ENCODE peak calls at places on chromosomes 4 and X, in four cellular contexts. Z is endothelial cell of umbilical vein, D is GM12878, L is GM12892. H is an unnamed sample.

GRCh38 chr4:23614284-23614892 is 275.5 kb downstream of the PPARGC1A start:
- DNase-seq in L (no peak), Z (no peak), D (no peak), H (no peak)

GRCh38 chr4:13452927-13453579 is 31.1 kb downstream of the RAB28 start:
- DNase-seq in L (no peak), Z (no peak), D (no peak), H (no peak)

GRCh38 chr4:93169966-93170365 is 658.6 kb upstream of the ATOH1 start:
- DNase-seq in D (no peak), L (no peak), Z (no peak), H (no peak)

GRCh38 chrX:153925739-153926593 is at the start of gene ARHGAP4:
- DNase-seq in L (no peak), Z (no peak), D (no peak), H (no peak)

GRCh38 chr4:137664055-137664405 is 131.7 kb upstream of the PCDH18 start:
- DNase-seq in D (no peak), L (no peak), Z (peak), H (no peak)

GRCh38 chr4:2598661-2599654 is 62.5 kb downstream of the FAM193A start:
- DNase-seq in L (peak), D (peak), Z (peak), H (peak)

GRCh38 chr4:189785257-189785656 is 155.4 kb upstream of the FRG1 start:
- DNase-seq in L (no peak), Z (no peak), D (no peak), H (no peak)

GRCh38 chrX:35040871-35041270 is 98.3 kb downstream of the FAM47B start:
- DNase-seq in D (no peak), Z (no peak), L (no peak), H (no peak)

GRCh38 chr4:53720776-53721175 is 129.5 kb upstream of the LNX1 start:
- DNase-seq in D (no peak), Z (no peak), L (no peak), H (no peak)

GRCh38 chr4:141207971-141208370 is 12.7 kb upstream of the ZNF330 start:
- DNase-seq in Z (no peak), L (no peak), D (no peak), H (no peak)

GRCh38 chr4:31518796-31519250 is 798.7 kb downstream of the PCDH7 start:
- DNase-seq in D (no peak), Z (no peak), L (no peak), H (no peak)

GRCh38 chrX:10608099-10608498 is 12.3 kb downstream of the MID1 start:
- DNase-seq in L (no peak), D (no peak), Z (no peak), H (peak)

GRCh38 chrX:3599787-3600465 is 113.5 kb downstream of the PRKX start:
- DNase-seq in L (no peak), D (no peak), Z (no peak), H (no peak)

GRCh38 chr4:53235547-53235946 is 130.3 kb downstream of the SCFD2 start:
- DNase-seq in D (peak), L (no peak), Z (no peak), H (no peak)

GRCh38 chr4:7960017-7960789 is 20.5 kb upstream of the AFAP1 start:
- DNase-seq in D (no peak), L (no peak), Z (no peak), H (no peak)

GRCh38 chr4:55184600-55185523 is 59.5 kb upstream of the KDR start:
- DNase-seq in Z (no peak), D (no peak), L (no peak), H (peak)

GRCh38 chr4:153763404-153763803 is 3.6 kb upstream of the RNF175 start:
- DNase-seq in D (no peak), L (no peak), Z (no peak), H (no peak)
- TF ChIP-seq POLR2AphosphoS5 in D (no peak), L (no peak), Z (no peak), H (no peak)

GRCh38 chrX:122512561-122513072 is 671.5 kb upstream of the GRIA3 start:
- DNase-seq in Z (no peak), D (no peak), L (no peak), H (no peak)

GRCh38 chrX:122517781-122518180 is 666.3 kb upstream of the GRIA3 start:
- DNase-seq in D (no peak), Z (no peak), L (no peak), H (no peak)
- TF ChIP-seq POLR2AphosphoS5 in D (no peak), Z (no peak), L (no peak), H (no peak)

DNA sequence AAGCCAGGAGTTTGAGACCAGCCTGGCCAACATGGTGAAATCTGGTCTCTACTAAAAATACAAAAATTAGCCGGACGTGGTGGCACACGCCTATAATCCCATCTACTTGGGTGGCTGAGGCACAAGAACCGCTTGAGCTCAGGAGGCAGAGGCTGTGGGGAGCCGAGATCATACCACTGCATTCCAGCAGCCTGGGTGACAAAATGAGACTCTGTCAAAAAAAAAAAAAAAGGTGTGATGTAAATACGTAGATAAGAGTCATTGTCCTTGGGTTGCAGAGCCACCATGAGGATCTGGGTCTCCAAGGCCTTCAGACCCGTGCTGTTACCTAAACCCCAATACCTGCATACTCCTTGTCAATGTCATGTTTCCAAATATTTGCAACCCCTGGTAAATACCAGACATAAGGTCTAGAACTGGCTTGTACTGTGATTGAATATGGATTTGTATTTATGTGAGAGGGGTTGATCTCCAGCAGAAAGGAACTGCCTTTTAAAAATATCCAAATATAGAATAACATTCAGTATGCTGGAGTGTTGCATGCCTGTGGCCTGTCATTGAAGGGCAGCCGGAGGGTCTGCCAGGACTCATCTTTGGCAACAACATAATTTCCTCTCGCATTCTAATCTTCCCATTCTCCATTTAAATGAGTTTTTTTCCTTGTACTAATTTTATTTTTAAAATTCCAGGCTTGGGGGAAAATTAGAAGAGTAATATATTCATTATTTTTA is 40.4 kb downstream of the ATXN3L start:
- DNase-seq in L (no peak), Z (no peak), D (no peak), H (no peak)
- TF ChIP-seq POLR2AphosphoS5 in L (no peak), Z (no peak), D (no peak), H (no peak)

GRCh38 chrX:38804481-38805293 is 3.4 kb downstream of the MID1IP1 start:
- DNase-seq in L (no peak), Z (peak), D (no peak), H (peak)
- TF ChIP-seq POLR2AphosphoS5 in L (no peak), Z (no peak), D (no peak), H (no peak)

DNA sequence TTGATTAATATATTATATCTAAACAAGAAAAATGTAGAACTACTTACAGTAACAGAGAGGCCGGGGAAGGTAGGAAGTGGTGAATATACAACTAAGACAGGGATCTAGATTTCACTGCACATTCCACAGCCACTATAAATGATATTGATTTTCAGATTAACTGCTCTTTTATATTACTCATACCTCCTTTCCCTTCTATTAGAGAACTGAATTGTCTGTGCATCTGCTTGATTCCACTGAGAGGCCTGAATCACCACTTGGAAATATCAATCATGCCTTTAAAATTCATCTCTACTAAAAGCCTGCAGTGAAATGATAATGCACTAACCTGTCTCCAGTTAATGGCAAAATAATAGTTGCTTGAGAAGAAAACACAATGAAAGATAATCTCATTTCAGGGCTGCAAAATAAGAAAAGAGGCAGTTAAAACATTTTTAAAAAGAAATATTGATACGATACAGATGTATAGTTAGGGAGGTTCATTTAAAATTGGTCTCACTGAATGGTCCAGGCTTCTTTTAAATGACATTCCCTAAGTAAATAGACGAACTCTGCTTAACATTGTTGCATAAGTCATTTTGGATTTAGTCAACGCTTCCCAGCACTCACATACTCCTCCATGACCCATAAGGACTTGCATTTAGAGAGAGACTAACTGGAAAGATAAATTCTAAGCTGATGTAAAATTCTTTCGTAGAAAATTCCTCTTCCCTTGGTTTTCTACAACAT is 3.8 kb downstream of the ANTXR2 start:
- DNase-seq in D (no peak), L (no peak), Z (no peak), H (no peak)
- TF ChIP-seq POLR2AphosphoS5 in D (no peak), L (no peak), Z (no peak), H (no peak)